ENCODE peak calls at places on chromosomes 5 and 9, in four cellular contexts. One of them, this sample, is unnamed.

GRCh38 chr5:62093981-62094380 is 212.0 kb upstream of the KIF2A start:
- DNase-seq in IMR-90: peak; percentile 7
- DNase-seq in K562: no peak
- DNase-seq in GM12878: no peak
- DNase-seq in this sample: peak; percentile 22

GRCh38 chr5:17061973-17062470 is 125.9 kb upstream of the MYO10 start:
- DNase-seq in IMR-90: no peak
- DNase-seq in K562: no peak
- DNase-seq in GM12878: no peak
- DNase-seq in this sample: no peak

GRCh38 chr9:114364123-114364522 is 23.7 kb downstream of the AKNA start:
- DNase-seq in IMR-90: peak; percentile 85
- DNase-seq in K562: no peak
- DNase-seq in GM12878: no peak
- DNase-seq in this sample: no peak

GRCh38 chr9:136995772-136996308 is 528 bp downstream of the CLIC3 start:
- DNase-seq in IMR-90: peak; percentile 6
- DNase-seq in K562: no peak
- DNase-seq in GM12878: no peak
- DNase-seq in this sample: peak; percentile 13

GRCh38 chr5:7676455-7676854 is 174.5 kb downstream of the CFAP90 start:
- DNase-seq in IMR-90: no peak
- DNase-seq in K562: no peak
- DNase-seq in GM12878: no peak
- DNase-seq in this sample: no peak

GRCh38 chr5:153629027-153629426 is 138.6 kb downstream of the GRIA1 start:
- DNase-seq in IMR-90: peak; percentile 97
- DNase-seq in K562: no peak
- DNase-seq in GM12878: no peak
- DNase-seq in this sample: peak; percentile 92

GRCh38 chr9:16828335-16829281 is 41.9 kb downstream of the BNC2 start:
- DNase-seq in IMR-90: peak; percentile 78
- DNase-seq in K562: no peak
- DNase-seq in GM12878: no peak
- DNase-seq in this sample: peak; percentile 28

GRCh38 chr9:134049772-134050588 is 17.8 kb downstream of the BRD3 start:
- DNase-seq in IMR-90: no peak
- DNase-seq in K562: no peak
- DNase-seq in GM12878: no peak
- DNase-seq in this sample: no peak

GRCh38 chr9:4066120-4066519 is 233.7 kb downstream of the GLIS3 start:
- DNase-seq in IMR-90: no peak
- DNase-seq in K562: no peak
- DNase-seq in GM12878: no peak
- DNase-seq in this sample: no peak

GRCh38 chr5:57175586-57175985 is 1.7 kb downstream of the GPBP1 start:
- DNase-seq in IMR-90: no peak
- DNase-seq in K562: peak; percentile 32
- DNase-seq in GM12878: no peak
- DNase-seq in this sample: peak; percentile 28

GRCh38 chr5:17065468-17065867 is 129.4 kb upstream of the MYO10 start:
- DNase-seq in IMR-90: no peak
- DNase-seq in K562: no peak
- DNase-seq in GM12878: no peak
- DNase-seq in this sample: no peak

GRCh38 chr5:179331591-179331990 is 13.7 kb downstream of the ADAMTS2 start:
- DNase-seq in IMR-90: no peak
- DNase-seq in K562: no peak
- DNase-seq in GM12878: no peak
- DNase-seq in this sample: no peak

DNA sequence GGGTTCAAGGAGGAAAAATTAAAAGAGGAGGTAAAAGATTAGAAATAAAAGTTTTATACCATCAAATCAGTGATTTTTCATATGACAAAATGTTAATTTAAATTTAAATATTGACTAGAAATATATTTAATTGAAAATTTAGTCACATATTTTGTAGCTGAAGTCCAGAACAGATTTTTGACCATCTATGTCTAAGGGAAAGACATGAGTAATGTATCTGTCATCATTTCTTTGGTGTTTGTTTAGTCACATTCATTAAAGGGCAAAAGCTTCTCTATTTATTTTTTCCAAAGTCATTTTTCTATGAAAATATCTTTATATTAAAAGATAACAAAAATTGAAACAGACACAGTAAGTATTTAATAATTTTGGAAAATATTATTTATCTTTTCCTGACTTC is 252.0 kb upstream of the ISL1 start:
- DNase-seq in IMR-90: no peak
- DNase-seq in K562: no peak
- DNase-seq in GM12878: no peak
- DNase-seq in this sample: no peak
- TF ChIP-seq FOS in IMR-90: no peak
- TF ChIP-seq FOS in K562: no peak
- TF ChIP-seq FOS in GM12878: no peak
- TF ChIP-seq FOS in this sample: no peak

GRCh38 chr5:93381057-93381456 is 200.0 kb downstream of the NR2F1-AS1 start:
- DNase-seq in IMR-90: peak; percentile 20
- DNase-seq in K562: no peak
- DNase-seq in GM12878: no peak
- DNase-seq in this sample: no peak

GRCh38 chr5:93378073-93378472 is 202.9 kb downstream of the NR2F1-AS1 start:
- DNase-seq in IMR-90: peak; percentile 95
- DNase-seq in K562: no peak
- DNase-seq in GM12878: no peak
- DNase-seq in this sample: no peak

GRCh38 chr5:93384977-93385376 is 196.0 kb downstream of the NR2F1-AS1 start:
- DNase-seq in IMR-90: no peak
- DNase-seq in K562: no peak
- DNase-seq in GM12878: no peak
- DNase-seq in this sample: no peak

GRCh38 chr5:93385665-93386064 is 195.4 kb downstream of the NR2F1-AS1 start:
- DNase-seq in IMR-90: peak; percentile 66
- DNase-seq in K562: no peak
- DNase-seq in GM12878: no peak
- DNase-seq in this sample: no peak

DNA sequence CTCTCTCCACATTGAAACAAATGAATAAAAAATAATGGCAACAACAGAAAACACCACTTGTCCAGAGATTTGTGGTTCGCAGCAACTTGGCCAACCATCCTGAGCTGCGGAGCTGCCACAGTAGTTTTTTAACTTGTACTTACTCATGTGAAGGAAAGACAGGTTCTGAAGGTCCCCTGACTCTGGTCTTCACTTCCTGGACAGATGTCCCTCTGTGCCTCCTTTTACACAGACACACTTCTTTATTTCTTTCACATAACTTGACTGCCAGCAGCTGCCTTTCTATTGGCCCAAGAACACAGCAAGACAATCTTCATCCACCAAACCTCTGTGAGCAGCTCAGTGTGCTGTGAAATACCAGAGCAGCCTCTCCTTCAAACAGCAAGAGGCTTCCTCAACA is 198.8 kb downstream of the NR2F1-AS1 start:
- DNase-seq in IMR-90: no peak
- DNase-seq in K562: no peak
- DNase-seq in GM12878: no peak
- DNase-seq in this sample: no peak
- TF ChIP-seq FOS in IMR-90: no peak
- TF ChIP-seq FOS in K562: no peak
- TF ChIP-seq FOS in GM12878: no peak
- TF ChIP-seq FOS in this sample: no peak

DNA sequence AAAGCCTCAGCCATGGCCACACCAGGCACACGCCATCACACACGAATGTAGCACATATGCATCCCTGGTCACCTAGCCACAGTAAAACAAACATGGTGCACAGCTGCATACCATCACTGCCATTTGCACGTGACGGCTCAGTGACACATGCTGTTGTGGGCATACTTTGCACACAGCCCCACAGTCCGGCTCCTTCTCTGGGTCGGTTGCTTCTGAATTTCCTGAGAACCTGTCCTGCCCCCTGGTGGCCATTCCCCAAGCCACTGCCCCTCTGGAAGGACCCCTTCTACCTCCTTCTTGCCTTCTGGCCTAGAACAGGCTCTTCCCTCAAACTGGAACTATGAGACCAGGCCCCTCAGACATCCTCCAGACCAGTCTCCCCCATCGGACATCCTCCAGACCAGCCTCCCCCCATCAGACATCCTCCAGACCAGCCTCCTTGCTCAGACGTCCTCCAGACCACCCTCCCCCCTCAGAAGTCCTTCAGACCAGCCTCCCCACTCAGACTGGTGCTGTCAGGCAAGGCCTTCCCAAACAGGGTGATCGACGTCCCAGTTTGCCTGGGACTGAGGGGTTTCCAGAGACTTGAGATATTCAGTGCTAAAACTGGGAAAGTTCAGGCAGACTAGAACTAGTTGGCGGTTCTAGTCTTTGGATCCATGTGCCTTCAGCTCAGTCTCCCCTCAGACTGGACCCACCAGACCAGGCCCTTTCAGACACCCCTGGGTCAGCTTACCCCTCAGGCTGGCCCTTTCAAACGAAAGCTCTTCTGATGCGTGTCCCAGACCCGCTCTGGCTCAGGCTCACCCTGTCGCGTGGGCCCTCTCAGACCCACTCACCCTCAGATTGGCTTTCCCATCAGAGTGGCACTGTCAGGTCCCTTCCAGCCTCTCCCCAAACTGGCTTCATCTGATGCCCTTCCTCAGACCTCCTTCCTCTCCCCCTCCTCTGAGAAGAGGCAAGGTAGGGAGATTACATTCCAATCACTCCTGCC is 24.3 kb upstream of the ENHO start:
- DNase-seq in IMR-90: peak; percentile 70
- DNase-seq in K562: peak; percentile 50
- DNase-seq in GM12878: no peak
- DNase-seq in this sample: peak; percentile 66
- TF ChIP-seq FOS in IMR-90: no peak
- TF ChIP-seq FOS in K562: no peak
- TF ChIP-seq FOS in GM12878: no peak
- TF ChIP-seq FOS in this sample: no peak

DNA sequence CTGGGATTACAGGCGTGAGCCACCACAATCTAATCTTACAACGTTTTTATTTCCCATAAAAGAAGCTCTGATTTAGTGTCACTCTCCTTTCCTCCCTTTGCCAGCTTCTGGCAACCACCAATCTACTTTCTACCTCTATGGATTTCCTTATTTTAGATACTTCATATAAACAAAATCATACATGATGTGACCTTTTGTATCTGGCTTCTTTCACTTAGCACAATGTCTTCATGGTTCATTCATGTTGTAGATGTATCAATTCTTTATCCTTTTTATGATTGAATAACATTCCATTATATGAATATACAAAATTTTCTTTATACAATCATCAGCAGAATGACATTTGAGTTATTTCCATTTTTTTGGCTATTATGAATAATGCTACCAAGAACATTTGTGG is 9.7 kb upstream of the TRIO start:
- DNase-seq in IMR-90: no peak
- DNase-seq in K562: no peak
- DNase-seq in GM12878: no peak
- DNase-seq in this sample: no peak
- TF ChIP-seq FOS in IMR-90: no peak
- TF ChIP-seq FOS in K562: no peak
- TF ChIP-seq FOS in GM12878: no peak
- TF ChIP-seq FOS in this sample: no peak

GRCh38 chr9:5422276-5422675 is 15.4 kb downstream of the PLGRKT start:
- DNase-seq in IMR-90: peak; percentile 58
- DNase-seq in K562: no peak
- DNase-seq in GM12878: no peak
- DNase-seq in this sample: no peak

GRCh38 chr9:5421163-5421562 is 16.6 kb downstream of the PLGRKT start:
- DNase-seq in IMR-90: no peak
- DNase-seq in K562: no peak
- DNase-seq in GM12878: no peak
- DNase-seq in this sample: no peak

GRCh38 chr9:5416962-5417361 is 20.8 kb downstream of the PLGRKT start:
- DNase-seq in IMR-90: no peak
- DNase-seq in K562: no peak
- DNase-seq in GM12878: no peak
- DNase-seq in this sample: no peak

GRCh38 chr9:5418481-5418880 is 19.2 kb downstream of the PLGRKT start:
- DNase-seq in IMR-90: no peak
- DNase-seq in K562: no peak
- DNase-seq in GM12878: no peak
- DNase-seq in this sample: no peak
- TF ChIP-seq FOS in IMR-90: no peak
- TF ChIP-seq FOS in K562: no peak
- TF ChIP-seq FOS in GM12878: no peak
- TF ChIP-seq FOS in this sample: no peak

GRCh38 chr9:76610009-76610352 is 151.0 kb downstream of the GCNT1 start:
- DNase-seq in IMR-90: peak; percentile 54
- DNase-seq in K562: no peak
- DNase-seq in GM12878: no peak
- DNase-seq in this sample: no peak
- TF ChIP-seq FOS in IMR-90: no peak
- TF ChIP-seq FOS in K562: no peak
- TF ChIP-seq FOS in GM12878: no peak
- TF ChIP-seq FOS in this sample: no peak

DNA sequence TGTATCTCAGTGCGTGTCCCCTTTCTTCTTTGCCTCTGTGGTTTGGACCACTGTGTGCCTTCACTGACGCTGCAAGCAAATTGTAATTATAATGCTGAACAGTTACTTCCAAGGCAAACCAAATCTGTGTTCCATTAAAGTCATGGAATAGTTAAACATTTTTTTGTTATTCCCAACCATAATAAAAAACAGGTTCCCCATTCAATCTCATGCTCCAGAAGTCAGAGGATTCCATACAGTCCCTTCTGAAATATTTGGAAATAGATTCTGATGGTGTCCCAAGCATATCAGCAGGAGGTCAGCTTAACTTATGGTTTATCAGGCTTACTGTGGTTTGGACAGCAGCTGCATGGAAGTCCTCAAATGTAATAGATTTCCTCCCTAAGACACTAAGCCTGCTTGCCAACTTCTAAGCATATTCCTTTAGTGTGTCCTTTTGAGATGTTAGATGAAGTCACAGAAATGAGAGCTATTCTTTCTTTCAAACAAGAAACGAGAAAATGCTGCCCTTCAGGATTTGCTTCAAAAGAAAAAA is 630.3 kb downstream of the ACTL7B start:
- DNase-seq in IMR-90: no peak
- DNase-seq in K562: no peak
- DNase-seq in GM12878: no peak
- DNase-seq in this sample: no peak
- TF ChIP-seq FOS in IMR-90: no peak
- TF ChIP-seq FOS in K562: no peak
- TF ChIP-seq FOS in GM12878: no peak
- TF ChIP-seq FOS in this sample: no peak